ENCODE peak calls at places on chromosomes 7 and 10, in five cellular contexts. O is AG04450, K is tibial artery, Y is astrocyte, Q is heart left ventricle. S is an unnamed sample.

GRCh38 chr7:116770941-116771340 is 91.4 kb upstream of the CAPZA2 start:
- DNase-seq in Y (no peak), K (no peak), O (no peak), Q (no peak), S (no peak)

GRCh38 chr7:45178241-45179225 is 20.9 kb downstream of the RAMP3 start:
- DNase-seq in Y (no peak), K (no peak), O (no peak), Q (no peak), S (no peak)

GRCh38 chr7:137408096-137408495 is 64.6 kb upstream of the PTN start:
- DNase-seq in Q (no peak), Y (no peak), K (no peak), O (no peak), S (no peak)

GRCh38 chr10:114271014-114271778 is 32.1 kb downstream of the VWA2 start:
- DNase-seq in Y (no peak), Q (no peak), O (no peak), K (no peak), S (no peak)

GRCh38 chr7:104327963-104328307 is 468 bp upstream of the LHFPL3 start:
- DNase-seq in Y (no peak), Q (no peak), O (no peak), K (no peak), S (no peak)

GRCh38 chr7:7956531-7957221 is 11.9 kb upstream of the GLCCI1 start:
- DNase-seq in K (no peak), O (no peak), Q (no peak), Y (peak; percentile 53), S (no peak)

GRCh38 chr7:27191081-27191715 is 6.2 kb upstream of the HOXA11 start:
- DNase-seq in Y (no peak), O (no peak), K (peak; percentile 16), Q (no peak), S (no peak)

GRCh38 chr7:47034180-47034579 is 547.7 kb downstream of the TNS3 start:
- DNase-seq in K (no peak), Q (no peak), O (no peak), Y (no peak), S (no peak)

GRCh38 chr10:45239642-45240041 is 75.8 kb downstream of the OR13A1 start:
- DNase-seq in O (no peak), K (no peak), Q (no peak), Y (peak; percentile 33), S (no peak)

GRCh38 chr10:2887391-2888070 is 179.8 kb upstream of the PFKP start:
- DNase-seq in Q (no peak), K (no peak), Y (no peak), O (no peak), S (no peak)

GRCh38 chr7:101179117-101179779 is 845 bp downstream of the NAT16 start:
- DNase-seq in Q (no peak), K (no peak), Y (no peak), O (no peak), S (no peak)

GRCh38 chr7:151697515-151697895 is 177.8 kb upstream of the RHEB start:
- DNase-seq in O (no peak), Q (no peak), Y (no peak), K (no peak), S (no peak)

GRCh38 chr7:93374345-93374940 is 142.3 kb downstream of the VPS50 start:
- DNase-seq in Y (peak; percentile 36), K (no peak), O (peak; percentile 2), Q (no peak), S (no peak)

DNA sequence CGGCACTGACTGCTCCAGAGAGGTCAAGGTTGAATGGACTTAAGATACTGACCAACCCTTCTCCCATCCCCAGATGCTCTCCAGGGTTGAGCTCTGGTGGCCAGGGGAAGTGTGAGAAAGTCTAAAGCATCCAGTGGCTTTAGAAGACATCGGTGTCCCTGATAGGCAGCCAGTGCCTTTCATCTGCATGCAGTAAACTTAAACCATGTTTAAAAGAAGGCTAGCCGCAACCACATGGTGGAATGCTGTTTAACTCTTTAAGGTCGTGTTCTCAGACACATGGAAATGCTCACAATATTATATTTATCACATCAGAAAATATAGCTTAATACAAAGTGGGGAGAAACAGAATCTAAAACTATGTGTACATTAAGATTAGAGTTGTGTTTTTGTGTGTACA is 137.0 kb downstream of the CNNM2 start:
- DNase-seq in Y (no peak), O (no peak), K (no peak), Q (no peak), S (no peak)
- H3K27ac ChIP-seq in Y (no peak overlapping the region), O (peak overlapping the region; percentile 21), K (peak overlapping the region; percentile 74), Q (no peak overlapping the region), S (no peak overlapping the region)

GRCh38 chr10:6151087-6151977 is 51.4 kb upstream of the PFKFB3 start:
- DNase-seq in Y (peak; percentile 42), Q (peak; percentile 63), K (peak; percentile 77), O (no peak), S (peak; percentile 58)

GRCh38 chr10:6148908-6149307 is 53.8 kb upstream of the PFKFB3 start:
- DNase-seq in Y (no peak), Q (no peak), O (no peak), K (no peak), S (no peak)

GRCh38 chr10:6153845-6154244 is 48.9 kb upstream of the PFKFB3 start:
- DNase-seq in O (no peak), K (no peak), Y (no peak), Q (no peak), S (no peak)

GRCh38 chr10:6154566-6154965 is 48.2 kb upstream of the PFKFB3 start:
- DNase-seq in K (no peak), O (no peak), Q (no peak), Y (no peak), S (no peak)
- H3K27ac ChIP-seq in K (no peak overlapping the region), O (no peak overlapping the region), Q (no peak overlapping the region), Y (no peak overlapping the region), S (no peak overlapping the region)

DNA sequence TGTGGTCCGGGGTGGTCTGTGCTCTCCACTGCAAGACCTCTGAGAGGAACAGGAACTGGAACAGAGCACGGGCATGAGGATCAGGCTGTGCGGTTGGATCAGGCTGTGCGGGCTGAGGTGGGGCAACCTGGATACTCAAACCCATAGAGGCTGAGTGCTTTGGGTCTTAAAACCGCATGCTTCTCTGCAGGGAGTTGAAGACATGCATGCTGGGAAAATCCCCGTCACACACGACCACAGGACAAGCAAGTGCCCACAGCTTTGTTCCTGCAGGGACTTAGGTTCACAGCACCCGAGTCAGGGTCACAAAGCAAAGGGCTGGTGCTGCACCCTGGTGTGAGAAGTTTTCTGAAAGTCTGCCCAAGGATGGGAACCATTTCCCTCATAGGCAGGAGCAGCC is 221.2 kb downstream of the ZMYND11 start:
- DNase-seq in K (no peak), Y (no peak), O (no peak), Q (no peak), S (no peak)
- H3K27ac ChIP-seq in K (no peak overlapping the region), Y (no peak overlapping the region), O (no peak overlapping the region), Q (no peak overlapping the region), S (no peak overlapping the region)

GRCh38 chr10:119668461-119668860 is 17.3 kb downstream of the BAG3 start:
- DNase-seq in Y (no peak), K (no peak), Q (no peak), O (no peak), S (no peak)

GRCh38 chr10:119667562-119668328 is 16.6 kb downstream of the BAG3 start:
- DNase-seq in Y (peak; percentile 98), Q (peak; percentile 77), O (peak; percentile 87), K (peak; percentile 77), S (no peak)

GRCh38 chr10:119669975-119670640 is 18.9 kb downstream of the BAG3 start:
- DNase-seq in Q (no peak), Y (no peak), K (no peak), O (no peak), S (no peak)

GRCh38 chr10:119670717-119671116 is 19.5 kb downstream of the BAG3 start:
- DNase-seq in O (no peak), Q (no peak), K (no peak), Y (no peak), S (no peak)

GRCh38 chr10:119669331-119669730 is 18.2 kb downstream of the BAG3 start:
- DNase-seq in O (no peak), Y (no peak), Q (no peak), K (no peak), S (no peak)
- H3K27ac ChIP-seq in O (peak overlapping the region; percentile 11), Y (no peak overlapping the region), Q (peak overlapping the region; percentile 91), K (peak overlapping the region; percentile 76), S (no peak overlapping the region)

GRCh38 chr10:95880704-95881103 is 27.1 kb upstream of the CC2D2B start:
- DNase-seq in K (no peak), O (no peak), Q (no peak), Y (no peak), S (no peak)
- H3K27ac ChIP-seq in K (peak overlapping the region; percentile 79), O (no peak overlapping the region), Q (no peak overlapping the region), Y (no peak overlapping the region), S (no peak overlapping the region)

DNA sequence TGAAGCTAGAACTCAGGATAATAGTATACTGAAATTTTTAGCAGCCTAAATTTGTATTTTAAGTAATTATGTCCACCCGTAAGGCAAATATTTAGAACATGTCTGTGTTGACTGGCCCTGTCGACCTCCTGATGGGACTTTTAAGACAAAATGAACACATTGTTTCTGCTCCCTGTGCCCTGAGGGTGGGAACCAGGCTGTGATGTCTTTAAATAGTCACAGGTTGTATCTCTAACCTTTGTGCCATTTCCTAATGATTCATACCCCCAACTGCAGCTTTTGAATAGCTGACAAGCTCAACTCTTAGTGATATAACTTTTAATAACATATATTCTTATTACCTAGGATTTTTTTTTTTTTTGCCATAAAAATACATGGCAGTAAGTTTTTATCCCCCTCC is 494.9 kb upstream of the AKR1E2 start:
- DNase-seq in Q (no peak), Y (no peak), O (no peak), K (no peak), S (no peak)
- H3K27ac ChIP-seq in Q (no peak overlapping the region), Y (no peak overlapping the region), O (no peak overlapping the region), K (no peak overlapping the region), S (no peak overlapping the region)

DNA sequence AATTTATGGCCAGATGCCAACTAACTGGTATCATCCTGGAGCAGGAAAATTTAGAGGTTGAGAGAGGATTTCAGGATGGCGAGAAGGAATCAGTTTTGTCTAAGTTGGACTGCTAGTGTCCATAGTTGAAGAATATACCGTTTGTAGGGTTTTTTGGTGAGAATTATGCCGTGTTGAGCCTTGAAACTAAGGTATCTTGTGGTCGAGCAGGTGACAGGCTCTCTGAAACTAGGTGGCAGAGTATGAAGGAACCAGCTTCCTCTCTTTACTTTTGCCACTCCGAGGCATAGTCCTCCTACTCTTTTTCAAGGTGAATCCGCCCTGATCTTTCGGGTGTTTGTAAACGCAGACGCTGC is 9.7 kb downstream of the MDFIC start:
- DNase-seq in K (no peak), Y (no peak), Q (no peak), O (no peak), S (peak; percentile 30)
- H3K27ac ChIP-seq in K (no peak overlapping the region), Y (peak overlapping the region; percentile 40), Q (no peak overlapping the region), O (no peak overlapping the region), S (peak overlapping the region; percentile 49)

GRCh38 chr10:74770400-74770799 is 56.0 kb upstream of the KAT6B start:
- DNase-seq in O (no peak), Y (no peak), K (no peak), Q (no peak), S (no peak)
- H3K27ac ChIP-seq in O (no peak overlapping the region), Y (no peak overlapping the region), K (no peak overlapping the region), Q (no peak overlapping the region), S (no peak overlapping the region)

GRCh38 chr10:110074298-110074697 is 66.5 kb downstream of the ADD3 start:
- DNase-seq in Q (no peak), O (no peak), Y (no peak), K (no peak), S (no peak)
- H3K27ac ChIP-seq in Q (peak overlapping the region; percentile 82), O (peak overlapping the region; percentile 1), Y (no peak overlapping the region), K (no peak overlapping the region), S (peak overlapping the region; percentile 49)

S was measured in naive thymus-derived CD4-positive, alpha-beta T cell.